ENCODE peak calls at places on chromosomes 12 and 14, in ten cellular contexts. E is activated CD8-positive, alpha-beta memory T cell treated with anti-CD3 and anti-CD28 coated beads, Interleukin-2, amount 50 U/mL, for 48 hours; N is heart left ventricle; Q is activated T-cell treated with anti-CD3 and anti-CD28 coated beads for 1 hour; W is NAMALWA; J is T47D; Y is activated T-helper 1 cell treated with anti-CD3 and anti-CD28 coated beads, Interleukin-2, amount 50 U/mL, for 16 hours; X is RWPE2; P is mammary epithelial cell; R is H9. S is an unnamed sample.

GRCh38 chr14:65169351-65169750 is 67.0 kb upstream of the MAX start:
- DNase-seq in E (no peak), N (no peak), Q (no peak), W (peak), J (no peak), Y (no peak), X (no peak), P (peak), R (no peak), S (peak)

GRCh38 chr12:674272-674781 is 11.1 kb upstream of the NINJ2 start:
- DNase-seq in E (peak), N (no peak), Q (no peak), W (peak), J (no peak), Y (peak), X (no peak), P (no peak), R (no peak), S (peak)

GRCh38 chr12:82124711-82125110 is 233.5 kb downstream of the CCDC59 start:
- DNase-seq in E (no peak), N (no peak), Q (no peak), W (no peak), J (no peak), Y (no peak), X (peak), P (peak), R (no peak), S (no peak)

GRCh38 chr12:630656-631632 is 32.3 kb downstream of the NINJ2 start:
- DNase-seq in E (peak), N (peak), Q (peak), W (peak), J (no peak), Y (peak), X (no peak), P (no peak), R (peak), S (no peak)

GRCh38 chr12:116053479-116054195 is 223.9 kb downstream of the MED13L start:
- DNase-seq in E (no peak), N (peak), Q (no peak), W (no peak), J (no peak), Y (no peak), X (no peak), P (peak), R (no peak), S (no peak)

GRCh38 chr12:53985358-53985899 is 483 bp downstream of the HOXC10 start:
- DNase-seq in E (no peak), N (no peak), Q (no peak), W (no peak), J (no peak), Y (no peak), X (no peak), P (no peak), R (peak), S (no peak)

GRCh38 chr14:106845286-106846087 is 1319.1 kb downstream of the TMEM121 start:
- DNase-seq in E (peak), N (no peak), Q (peak), W (peak), J (peak), Y (no peak), X (peak), P (peak), R (no peak), S (peak)

GRCh38 chr14:49483266-49483665 is 102.9 kb downstream of the RPS29 start:
- DNase-seq in E (no peak), N (no peak), Q (no peak), W (no peak), J (no peak), Y (no peak), X (no peak), P (no peak), R (no peak), S (no peak)

GRCh38 chr12:82952946-82953345 is 266.2 kb downstream of the TMTC2 start:
- DNase-seq in E (no peak), N (no peak), Q (no peak), W (no peak), J (no peak), Y (no peak), X (no peak), P (peak), R (no peak), S (no peak)

GRCh38 chr12:127054531-127054930 is 1212.4 kb upstream of the TMEM132C start:
- DNase-seq in E (no peak), N (no peak), Q (no peak), W (no peak), J (no peak), Y (no peak), X (no peak), P (peak), R (no peak), S (no peak)

GRCh38 chr14:103136388-103137271 is 13.4 kb downstream of the TNFAIP2 start:
- DNase-seq in E (no peak), N (peak), Q (no peak), W (no peak), J (no peak), Y (no peak), X (peak), P (peak), R (peak), S (no peak)

GRCh38 chr14:92718659-92719058 is 29.8 kb downstream of the LGMN start:
- DNase-seq in E (no peak), N (no peak), Q (no peak), W (no peak), J (peak), Y (no peak), X (no peak), P (no peak), R (no peak), S (no peak)

GRCh38 chr12:6823161-6824084 is 1.8 kb downstream of the GPR162 start:
- DNase-seq in E (no peak), N (no peak), Q (no peak), W (no peak), J (no peak), Y (no peak), X (no peak), P (no peak), R (no peak), S (no peak)

GRCh38 chr12:13209279-13210021 is 12.9 kb downstream of the EMP1 start:
- DNase-seq in E (no peak), N (no peak), Q (no peak), W (no peak), J (no peak), Y (no peak), X (no peak), P (no peak), R (no peak), S (no peak)

GRCh38 chr14:84237881-84238280 is 1292.1 kb upstream of the FLRT2 start:
- DNase-seq in E (no peak), N (no peak), Q (no peak), W (no peak), J (no peak), Y (no peak), X (no peak), P (no peak), R (no peak), S (no peak)

GRCh38 chr12:10086387-10086786 is 12.4 kb downstream of the CLEC1A start:
- DNase-seq in E (no peak), N (no peak), Q (no peak), W (no peak), J (no peak), Y (no peak), X (no peak), P (no peak), R (no peak), S (no peak)

GRCh38 chr12:77685112-77685511 is 145.6 kb upstream of the NAV3 start:
- DNase-seq in E (no peak), N (peak), Q (no peak), W (peak), J (peak), Y (no peak), X (no peak), P (peak), R (peak), S (peak)

GRCh38 chr14:102396531-102396930 is 33.8 kb downstream of the TECPR2 start:
- DNase-seq in E (no peak), N (no peak), Q (no peak), W (no peak), J (no peak), Y (no peak), X (no peak), P (no peak), R (no peak), S (no peak)

GRCh38 chr14:24398943-24399801 is at the start of gene NYNRIN:
- DNase-seq in E (no peak), N (peak), Q (peak), W (no peak), J (no peak), Y (no peak), X (no peak), P (no peak), R (peak), S (no peak)

GRCh38 chr12:15966426-15966825 is 55.3 kb downstream of the DERA start:
- DNase-seq in E (no peak), N (no peak), Q (no peak), W (no peak), J (no peak), Y (no peak), X (no peak), P (peak), R (no peak), S (no peak)

GRCh38 chr14:100658514-100658886 is 68.2 kb upstream of the DLK1 start:
- DNase-seq in E (no peak), N (no peak), Q (no peak), W (peak), J (no peak), Y (no peak), X (no peak), P (no peak), R (peak), S (no peak)

GRCh38 chr12:3014641-3015040 is 55.4 kb downstream of the TEAD4 start:
- DNase-seq in E (no peak), N (peak), Q (no peak), W (no peak), J (no peak), Y (no peak), X (peak), P (no peak), R (no peak), S (no peak)

GRCh38 chr12:30257614-30258013 is 438.1 kb downstream of the IPO8 start:
- DNase-seq in E (no peak), N (no peak), Q (no peak), W (no peak), J (no peak), Y (no peak), X (no peak), P (no peak), R (no peak), S (no peak)

GRCh38 chr12:57549203-57549908 is 488 bp upstream of the KIF5A start:
- DNase-seq in E (no peak), N (no peak), Q (no peak), W (no peak), J (no peak), Y (no peak), X (no peak), P (no peak), R (no peak), S (no peak)

GRCh38 chr12:19223695-19224094 is 94.2 kb downstream of the PLEKHA5 start:
- DNase-seq in E (no peak), N (no peak), Q (no peak), W (no peak), J (no peak), Y (no peak), X (no peak), P (no peak), R (no peak), S (no peak)

GRCh38 chr14:100486025-100486828 is 101.0 kb downstream of the BEGAIN start:
- DNase-seq in E (peak), N (peak), Q (peak), W (peak), J (peak), Y (peak), X (no peak), P (peak), R (peak), S (peak)

GRCh38 chr12:128661216-128661550 is 162.6 kb downstream of the SLC15A4 start:
- DNase-seq in E (no peak), N (no peak), Q (no peak), W (no peak), J (no peak), Y (no peak), X (no peak), P (no peak), R (no peak), S (no peak)

GRCh38 chr12:111117017-111117416 is 196.6 kb upstream of the MYL2 start:
- DNase-seq in E (no peak), N (no peak), Q (no peak), W (no peak), J (no peak), Y (no peak), X (no peak), P (no peak), R (no peak), S (no peak)

GRCh38 chr14:55048900-55049437 is 2.5 kb upstream of the MAPK1IP1L start:
- DNase-seq in E (no peak), N (no peak), Q (no peak), W (no peak), J (no peak), Y (no peak), X (no peak), P (no peak), R (no peak), S (no peak)

GRCh38 chr12:121038861-121039654 is at the start of gene OASL:
- DNase-seq in E (peak), N (peak), Q (peak), W (peak), J (peak), Y (peak), X (no peak), P (peak), R (no peak), S (no peak)

GRCh38 chr12:52231305-52232232 is 1.5 kb upstream of the KRT7 start:
- DNase-seq in E (no peak), N (no peak), Q (no peak), W (no peak), J (no peak), Y (no peak), X (peak), P (peak), R (no peak), S (no peak)

GRCh38 chr12:12333980-12334709 is 15.9 kb downstream of the MANSC1 start:
- DNase-seq in E (peak), N (peak), Q (peak), W (peak), J (peak), Y (peak), X (no peak), P (peak), R (peak), S (peak)

GRCh38 chr14:90577661-90578282 is 180.9 kb downstream of the CALM1 start:
- DNase-seq in E (no peak), N (peak), Q (no peak), W (no peak), J (no peak), Y (no peak), X (no peak), P (no peak), R (no peak), S (no peak)

GRCh38 chr14:67232066-67232465 is 9.2 kb upstream of the PALS1 start:
- DNase-seq in E (no peak), N (no peak), Q (no peak), W (no peak), J (no peak), Y (no peak), X (no peak), P (no peak), R (no peak), S (no peak)

GRCh38 chr12:119683816-119684215 is 15.9 kb downstream of the PRKAB1 start:
- DNase-seq in E (no peak), N (no peak), Q (no peak), W (no peak), J (no peak), Y (no peak), X (no peak), P (no peak), R (no peak), S (no peak)

GRCh38 chr14:92607702-92608429 is 94.3 kb downstream of the RIN3 start:
- DNase-seq in E (no peak), N (no peak), Q (no peak), W (no peak), J (no peak), Y (no peak), X (no peak), P (peak), R (no peak), S (no peak)

GRCh38 chr12:76790564-76791552 is 26.9 kb downstream of the ZDHHC17 start:
- DNase-seq in E (no peak), N (no peak), Q (no peak), W (peak), J (no peak), Y (no peak), X (no peak), P (no peak), R (no peak), S (peak)

GRCh38 chr14:95507701-95508103 is 8.7 kb downstream of the SYNE3 start:
- DNase-seq in E (no peak), N (no peak), Q (no peak), W (no peak), J (no peak), Y (no peak), X (peak), P (peak), R (no peak), S (no peak)

S was measured in OCI-LY7.